ENCODE peak calls at places on chromosomes 11 and 22, in six cellular contexts. One of them, this sample, is unnamed.

GRCh38 chr22:36330655-36331305 is 57.0 kb downstream of the MYH9 start:
- DNase-seq in PC-3: peak
- DNase-seq in HAP-1: no peak
- DNase-seq in heart left ventricle: no peak
- DNase-seq in astrocyte of the cerebellum: no peak
- DNase-seq in breast epithelium: no peak
- DNase-seq in this sample: no peak

GRCh38 chr22:30047364-30047738 is 32.9 kb upstream of the HORMAD2 start:
- DNase-seq in PC-3: no peak
- DNase-seq in breast epithelium: no peak
- DNase-seq in HAP-1: no peak
- DNase-seq in heart left ventricle: no peak
- DNase-seq in astrocyte of the cerebellum: no peak
- DNase-seq in this sample: no peak

GRCh38 chr22:45090364-45090960 is 73.3 kb upstream of the NUP50 start:
- DNase-seq in PC-3: peak
- DNase-seq in HAP-1: no peak
- DNase-seq in heart left ventricle: no peak
- DNase-seq in breast epithelium: peak
- DNase-seq in astrocyte of the cerebellum: no peak
- DNase-seq in this sample: no peak

GRCh38 chr11:118911113-118911879 is 14.4 kb downstream of the BCL9L start:
- DNase-seq in HAP-1: no peak
- DNase-seq in breast epithelium: no peak
- DNase-seq in heart left ventricle: peak
- DNase-seq in astrocyte of the cerebellum: no peak
- DNase-seq in PC-3: peak
- DNase-seq in this sample: no peak

GRCh38 chr22:49548356-49549202 is 279.1 kb downstream of the BRD1 start:
- DNase-seq in breast epithelium: no peak
- DNase-seq in PC-3: peak
- DNase-seq in HAP-1: no peak
- DNase-seq in heart left ventricle: peak
- DNase-seq in astrocyte of the cerebellum: no peak
- DNase-seq in this sample: no peak

GRCh38 chr11:59208956-59209355 is 3.8 kb downstream of the MPEG1 start:
- DNase-seq in PC-3: no peak
- DNase-seq in heart left ventricle: no peak
- DNase-seq in HAP-1: no peak
- DNase-seq in astrocyte of the cerebellum: no peak
- DNase-seq in breast epithelium: no peak
- DNase-seq in this sample: no peak

GRCh38 chr11:33869511-33870422 is 22.1 kb downstream of the LMO2 start:
- DNase-seq in heart left ventricle: peak
- DNase-seq in HAP-1: peak
- DNase-seq in breast epithelium: no peak
- DNase-seq in astrocyte of the cerebellum: no peak
- DNase-seq in PC-3: peak
- DNase-seq in this sample: no peak

GRCh38 chr11:125886997-125887372 is 483 bp upstream of the HYLS1 start:
- DNase-seq in astrocyte of the cerebellum: no peak
- DNase-seq in heart left ventricle: peak
- DNase-seq in HAP-1: no peak
- DNase-seq in PC-3: peak
- DNase-seq in breast epithelium: no peak
- DNase-seq in this sample: no peak

GRCh38 chr11:114386545-114386944 is 13.8 kb downstream of the C11orf71 start:
- DNase-seq in HAP-1: no peak
- DNase-seq in astrocyte of the cerebellum: no peak
- DNase-seq in PC-3: no peak
- DNase-seq in heart left ventricle: no peak
- DNase-seq in breast epithelium: no peak
- DNase-seq in this sample: no peak

GRCh38 chr11:21190181-21190580 is 520.8 kb downstream of the NELL1 start:
- DNase-seq in breast epithelium: no peak
- DNase-seq in heart left ventricle: no peak
- DNase-seq in HAP-1: no peak
- DNase-seq in PC-3: no peak
- DNase-seq in astrocyte of the cerebellum: no peak
- DNase-seq in this sample: no peak

GRCh38 chr11:134556186-134556585 is 144.1 kb upstream of the B3GAT1 start:
- DNase-seq in heart left ventricle: no peak
- DNase-seq in PC-3: no peak
- DNase-seq in HAP-1: no peak
- DNase-seq in breast epithelium: no peak
- DNase-seq in astrocyte of the cerebellum: no peak
- DNase-seq in this sample: no peak

GRCh38 chr22:43570531-43571144 is 158.8 kb downstream of the MPPED1 start:
- DNase-seq in heart left ventricle: no peak
- DNase-seq in PC-3: no peak
- DNase-seq in breast epithelium: no peak
- DNase-seq in HAP-1: no peak
- DNase-seq in astrocyte of the cerebellum: no peak
- DNase-seq in this sample: no peak

GRCh38 chr11:119337581-119338317 is 2.9 kb downstream of the C1QTNF5 start:
- DNase-seq in HAP-1: peak
- DNase-seq in PC-3: no peak
- DNase-seq in astrocyte of the cerebellum: peak
- DNase-seq in breast epithelium: no peak
- DNase-seq in heart left ventricle: no peak
- DNase-seq in this sample: no peak

GRCh38 chr11:11916981-11917399 is 75.2 kb downstream of the USP47 start:
- DNase-seq in HAP-1: no peak
- DNase-seq in breast epithelium: no peak
- DNase-seq in PC-3: peak
- DNase-seq in astrocyte of the cerebellum: peak
- DNase-seq in heart left ventricle: no peak
- DNase-seq in this sample: peak

GRCh38 chr11:19892387-19892786 is 179.8 kb downstream of the NAV2 start:
- DNase-seq in PC-3: peak
- DNase-seq in heart left ventricle: no peak
- DNase-seq in breast epithelium: no peak
- DNase-seq in HAP-1: no peak
- DNase-seq in astrocyte of the cerebellum: no peak
- DNase-seq in this sample: no peak

GRCh38 chr11:66886671-66887221 is 29.9 kb downstream of the LRFN4 start:
- DNase-seq in breast epithelium: no peak
- DNase-seq in heart left ventricle: peak
- DNase-seq in PC-3: no peak
- DNase-seq in astrocyte of the cerebellum: peak
- DNase-seq in HAP-1: no peak
- DNase-seq in this sample: no peak

GRCh38 chr11:116499396-116500001 is 273.3 kb downstream of the BUD13 start:
- DNase-seq in heart left ventricle: peak
- DNase-seq in HAP-1: peak
- DNase-seq in PC-3: peak
- DNase-seq in breast epithelium: peak
- DNase-seq in astrocyte of the cerebellum: no peak
- DNase-seq in this sample: no peak

DNA sequence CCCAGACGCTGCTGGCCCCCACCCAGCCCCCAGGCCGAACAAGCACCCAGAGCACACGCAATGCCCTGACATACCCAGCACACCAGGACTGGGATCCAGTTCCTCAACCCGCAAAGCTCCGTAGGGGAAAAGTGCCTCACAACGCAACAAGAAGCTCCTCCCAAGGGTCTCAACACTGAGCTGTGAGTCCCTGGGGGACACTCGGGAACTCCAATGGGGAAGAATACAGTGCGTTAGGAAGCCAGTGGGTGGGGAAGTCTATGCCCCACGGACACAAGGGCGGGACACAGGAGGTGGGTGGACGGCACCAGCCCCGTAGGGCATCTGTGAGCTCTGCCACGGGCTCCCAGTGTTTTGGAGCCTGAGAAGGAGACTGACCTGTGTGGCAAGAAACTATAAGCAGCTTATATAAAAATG is 1.6 kb downstream of the DEAF1 start:
- DNase-seq in HAP-1: peak
- DNase-seq in breast epithelium: no peak
- DNase-seq in PC-3: peak
- DNase-seq in astrocyte of the cerebellum: no peak
- DNase-seq in heart left ventricle: peak
- DNase-seq in this sample: no peak
- H3K4me3 ChIP-seq in HAP-1: peak
- H3K4me3 ChIP-seq in breast epithelium: no peak
- H3K4me3 ChIP-seq in PC-3: peak
- H3K4me3 ChIP-seq in astrocyte of the cerebellum: peak
- H3K4me3 ChIP-seq in heart left ventricle: peak
- H3K4me3 ChIP-seq in this sample: peak

DNA sequence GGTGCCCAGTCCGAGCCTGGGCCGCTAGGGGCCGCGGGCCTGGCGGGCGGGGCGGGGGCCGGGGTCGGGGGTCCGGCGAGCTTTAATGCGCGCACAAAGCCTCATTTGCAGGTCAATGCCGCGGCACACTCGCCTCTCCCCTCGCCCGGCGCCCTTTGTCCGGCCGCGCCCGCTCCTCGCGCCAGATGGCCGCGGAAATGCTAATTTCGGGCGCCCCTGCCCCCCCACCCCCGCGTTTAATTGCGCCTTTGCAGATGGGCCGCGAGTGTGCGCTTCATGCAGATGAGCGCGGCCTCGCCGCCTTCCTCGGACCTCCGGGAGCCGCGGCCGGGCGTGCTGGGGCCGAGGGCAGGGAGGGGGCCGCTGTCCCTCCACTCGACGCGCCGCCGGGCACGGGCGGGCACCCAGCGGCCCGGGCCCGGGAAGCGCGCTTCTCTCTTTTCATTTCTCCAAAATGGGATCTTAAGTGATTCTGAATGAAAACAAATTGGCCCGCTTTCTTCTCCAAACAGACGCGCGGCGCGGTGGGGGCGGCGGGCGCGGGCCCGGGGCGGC is 23.1 kb downstream of the CDKN1C start:
- DNase-seq in breast epithelium: no peak
- DNase-seq in astrocyte of the cerebellum: no peak
- DNase-seq in PC-3: no peak
- DNase-seq in heart left ventricle: no peak
- DNase-seq in HAP-1: no peak
- DNase-seq in this sample: no peak
- H3K4me3 ChIP-seq in breast epithelium: peak
- H3K4me3 ChIP-seq in astrocyte of the cerebellum: no peak
- H3K4me3 ChIP-seq in PC-3: no peak
- H3K4me3 ChIP-seq in heart left ventricle: peak
- H3K4me3 ChIP-seq in HAP-1: no peak
- H3K4me3 ChIP-seq in this sample: no peak

GRCh38 chr22:40417041-40417440 is 46.6 kb downstream of the SGSM3 start:
- DNase-seq in heart left ventricle: no peak
- DNase-seq in HAP-1: no peak
- DNase-seq in breast epithelium: peak
- DNase-seq in astrocyte of the cerebellum: no peak
- DNase-seq in PC-3: no peak
- DNase-seq in this sample: no peak

GRCh38 chr22:40420341-40421081 is 50.1 kb downstream of the SGSM3 start:
- DNase-seq in heart left ventricle: no peak
- DNase-seq in PC-3: no peak
- DNase-seq in astrocyte of the cerebellum: no peak
- DNase-seq in HAP-1: no peak
- DNase-seq in breast epithelium: peak
- DNase-seq in this sample: no peak

GRCh38 chr22:40417881-40418280 is 47.5 kb downstream of the SGSM3 start:
- DNase-seq in heart left ventricle: no peak
- DNase-seq in PC-3: no peak
- DNase-seq in HAP-1: no peak
- DNase-seq in astrocyte of the cerebellum: no peak
- DNase-seq in breast epithelium: peak
- DNase-seq in this sample: no peak

GRCh38 chr22:40419718-40420117 is 49.3 kb downstream of the SGSM3 start:
- DNase-seq in PC-3: no peak
- DNase-seq in astrocyte of the cerebellum: no peak
- DNase-seq in heart left ventricle: no peak
- DNase-seq in HAP-1: no peak
- DNase-seq in breast epithelium: peak
- DNase-seq in this sample: no peak

GRCh38 chr22:40418366-40419201 is 48.2 kb downstream of the SGSM3 start:
- DNase-seq in breast epithelium: peak
- DNase-seq in PC-3: no peak
- DNase-seq in HAP-1: no peak
- DNase-seq in astrocyte of the cerebellum: no peak
- DNase-seq in heart left ventricle: no peak
- DNase-seq in this sample: no peak
- H3K4me3 ChIP-seq in breast epithelium: no peak
- H3K4me3 ChIP-seq in PC-3: no peak
- H3K4me3 ChIP-seq in HAP-1: no peak
- H3K4me3 ChIP-seq in astrocyte of the cerebellum: no peak
- H3K4me3 ChIP-seq in heart left ventricle: no peak
- H3K4me3 ChIP-seq in this sample: no peak

GRCh38 chr11:28793282-28793738 is 685.1 kb downstream of the METTL15 start:
- DNase-seq in breast epithelium: no peak
- DNase-seq in astrocyte of the cerebellum: no peak
- DNase-seq in HAP-1: no peak
- DNase-seq in PC-3: no peak
- DNase-seq in heart left ventricle: no peak
- DNase-seq in this sample: no peak
- H3K4me3 ChIP-seq in breast epithelium: no peak
- H3K4me3 ChIP-seq in astrocyte of the cerebellum: no peak
- H3K4me3 ChIP-seq in HAP-1: no peak
- H3K4me3 ChIP-seq in PC-3: no peak
- H3K4me3 ChIP-seq in heart left ventricle: no peak
- H3K4me3 ChIP-seq in this sample: no peak

This sample was measured in skeletal muscle cell.